ENCODE peak calls at places on chromosomes 16 and 17, in eight cellular contexts. One of them, this sample, is unnamed. For H3K9me3, the result is how much of the 10 kb centered on the place peaks cover.

GRCh38 chr17:83144421-83145357 is 65.3 kb downstream of the METRNL start:
- DNase-seq in fibroblast of lung: peak
- DNase-seq in Peyer's patch: no peak
- DNase-seq in ovary: peak
- DNase-seq in thoracic aorta: no peak
- DNase-seq in IMR-90: peak
- DNase-seq in H1: no peak
- DNase-seq in breast epithelium: peak
- DNase-seq in this sample: no peak

GRCh38 chr17:81812571-81813370 is 8.8 kb downstream of the GCGR start:
- DNase-seq in IMR-90: no peak
- DNase-seq in breast epithelium: no peak
- DNase-seq in H1: no peak
- DNase-seq in Peyer's patch: no peak
- DNase-seq in thoracic aorta: no peak
- DNase-seq in ovary: no peak
- DNase-seq in fibroblast of lung: no peak
- DNase-seq in this sample: no peak

GRCh38 chr17:79777166-79777843 is 643 bp upstream of the CBX2 start:
- DNase-seq in H1: no peak
- DNase-seq in breast epithelium: no peak
- DNase-seq in IMR-90: peak
- DNase-seq in fibroblast of lung: peak
- DNase-seq in ovary: peak
- DNase-seq in Peyer's patch: no peak
- DNase-seq in thoracic aorta: no peak
- DNase-seq in this sample: no peak

GRCh38 chr16:648071-648785 is 937 bp upstream of the WDR90 start:
- DNase-seq in H1: no peak
- DNase-seq in fibroblast of lung: no peak
- DNase-seq in breast epithelium: no peak
- DNase-seq in IMR-90: no peak
- DNase-seq in ovary: no peak
- DNase-seq in Peyer's patch: peak
- DNase-seq in thoracic aorta: no peak
- DNase-seq in this sample: no peak

GRCh38 chr16:20064520-20064919 is 9.2 kb downstream of the GPR139 start:
- DNase-seq in breast epithelium: no peak
- DNase-seq in IMR-90: no peak
- DNase-seq in fibroblast of lung: no peak
- DNase-seq in thoracic aorta: no peak
- DNase-seq in H1: no peak
- DNase-seq in Peyer's patch: no peak
- DNase-seq in ovary: no peak
- DNase-seq in this sample: no peak

GRCh38 chr16:74724820-74725549 is 24.3 kb upstream of the MLKL start:
- DNase-seq in thoracic aorta: no peak
- DNase-seq in fibroblast of lung: peak
- DNase-seq in H1: no peak
- DNase-seq in breast epithelium: no peak
- DNase-seq in IMR-90: peak
- DNase-seq in Peyer's patch: no peak
- DNase-seq in ovary: peak
- DNase-seq in this sample: no peak

GRCh38 chr16:26454102-26454501 is 612.6 kb upstream of the C16orf82 start:
- DNase-seq in H1: no peak
- DNase-seq in breast epithelium: no peak
- DNase-seq in ovary: no peak
- DNase-seq in thoracic aorta: no peak
- DNase-seq in fibroblast of lung: no peak
- DNase-seq in IMR-90: no peak
- DNase-seq in Peyer's patch: no peak
- DNase-seq in this sample: no peak

GRCh38 chr17:40024901-40025300 is 9.7 kb downstream of the CSF3 start:
- DNase-seq in ovary: no peak
- DNase-seq in IMR-90: no peak
- DNase-seq in thoracic aorta: no peak
- DNase-seq in H1: no peak
- DNase-seq in breast epithelium: no peak
- DNase-seq in Peyer's patch: no peak
- DNase-seq in fibroblast of lung: no peak
- DNase-seq in this sample: no peak

GRCh38 chr16:28491970-28492474 is at the start of gene CLN3:
- DNase-seq in breast epithelium: peak
- DNase-seq in IMR-90: peak
- DNase-seq in H1: peak
- DNase-seq in ovary: peak
- DNase-seq in fibroblast of lung: peak
- DNase-seq in Peyer's patch: peak
- DNase-seq in thoracic aorta: peak
- DNase-seq in this sample: peak

GRCh38 chr16:28495098-28495793 is 803 bp downstream of the APOBR start:
- DNase-seq in H1: no peak
- DNase-seq in thoracic aorta: no peak
- DNase-seq in fibroblast of lung: no peak
- DNase-seq in ovary: no peak
- DNase-seq in IMR-90: no peak
- DNase-seq in breast epithelium: no peak
- DNase-seq in Peyer's patch: no peak
- DNase-seq in this sample: no peak

GRCh38 chr16:28494141-28494851 is at the start of gene APOBR:
- DNase-seq in thoracic aorta: no peak
- DNase-seq in ovary: no peak
- DNase-seq in Peyer's patch: peak
- DNase-seq in breast epithelium: peak
- DNase-seq in fibroblast of lung: no peak
- DNase-seq in IMR-90: no peak
- DNase-seq in H1: no peak
- DNase-seq in this sample: peak

GRCh38 chr16:28492511-28492910 is 637 bp upstream of the CLN3 start:
- DNase-seq in Peyer's patch: no peak
- DNase-seq in fibroblast of lung: no peak
- DNase-seq in breast epithelium: no peak
- DNase-seq in ovary: no peak
- DNase-seq in H1: no peak
- DNase-seq in IMR-90: no peak
- DNase-seq in thoracic aorta: no peak
- DNase-seq in this sample: no peak

GRCh38 chr16:28491080-28491969 is 549 bp downstream of the CLN3 start:
- DNase-seq in Peyer's patch: peak
- DNase-seq in thoracic aorta: no peak
- DNase-seq in IMR-90: no peak
- DNase-seq in fibroblast of lung: peak
- DNase-seq in H1: no peak
- DNase-seq in breast epithelium: peak
- DNase-seq in ovary: peak
- DNase-seq in this sample: no peak
- TF ChIP-seq CTCF in Peyer's patch: peak
- TF ChIP-seq CTCF in thoracic aorta: no peak
- TF ChIP-seq CTCF in IMR-90: peak
- TF ChIP-seq CTCF in fibroblast of lung: peak
- TF ChIP-seq CTCF in H1: peak
- TF ChIP-seq CTCF in breast epithelium: no peak
- TF ChIP-seq CTCF in ovary: peak
- TF ChIP-seq CTCF in this sample: no peak

GRCh38 chr17:52681486-52681885 is 523.0 kb upstream of the CA10 start:
- DNase-seq in IMR-90: no peak
- DNase-seq in ovary: no peak
- DNase-seq in H1: no peak
- DNase-seq in thoracic aorta: no peak
- DNase-seq in fibroblast of lung: no peak
- DNase-seq in Peyer's patch: no peak
- DNase-seq in breast epithelium: no peak
- DNase-seq in this sample: no peak

GRCh38 chr17:52686140-52686539 is 527.6 kb upstream of the CA10 start:
- DNase-seq in fibroblast of lung: no peak
- DNase-seq in thoracic aorta: no peak
- DNase-seq in ovary: no peak
- DNase-seq in breast epithelium: no peak
- DNase-seq in Peyer's patch: no peak
- DNase-seq in H1: no peak
- DNase-seq in IMR-90: no peak
- DNase-seq in this sample: no peak
- H3K9me3 ChIP-seq in fibroblast of lung: under half
- H3K9me3 ChIP-seq in thoracic aorta: under half
- H3K9me3 ChIP-seq in ovary: under half
- H3K9me3 ChIP-seq in breast epithelium: under half
- H3K9me3 ChIP-seq in Peyer's patch: under half
- H3K9me3 ChIP-seq in H1: under half
- H3K9me3 ChIP-seq in IMR-90: under half
- H3K9me3 ChIP-seq in this sample: under half

GRCh38 chr17:41627316-41628072 is 3.1 kb upstream of the KRT17 start:
- DNase-seq in IMR-90: no peak
- DNase-seq in Peyer's patch: no peak
- DNase-seq in fibroblast of lung: no peak
- DNase-seq in breast epithelium: no peak
- DNase-seq in H1: no peak
- DNase-seq in thoracic aorta: no peak
- DNase-seq in ovary: no peak
- DNase-seq in this sample: no peak

GRCh38 chr17:41621916-41622315 is 2.5 kb downstream of the KRT17 start:
- DNase-seq in breast epithelium: no peak
- DNase-seq in thoracic aorta: no peak
- DNase-seq in fibroblast of lung: no peak
- DNase-seq in H1: no peak
- DNase-seq in IMR-90: no peak
- DNase-seq in Peyer's patch: no peak
- DNase-seq in ovary: no peak
- DNase-seq in this sample: no peak

GRCh38 chr17:41625602-41626001 is 1.2 kb upstream of the KRT17 start:
- DNase-seq in breast epithelium: peak
- DNase-seq in IMR-90: no peak
- DNase-seq in thoracic aorta: no peak
- DNase-seq in fibroblast of lung: no peak
- DNase-seq in Peyer's patch: no peak
- DNase-seq in H1: no peak
- DNase-seq in ovary: no peak
- DNase-seq in this sample: no peak

GRCh38 chr17:41620583-41621434 is 3.6 kb downstream of the KRT17 start:
- DNase-seq in H1: no peak
- DNase-seq in ovary: no peak
- DNase-seq in fibroblast of lung: no peak
- DNase-seq in Peyer's patch: no peak
- DNase-seq in IMR-90: no peak
- DNase-seq in thoracic aorta: no peak
- DNase-seq in breast epithelium: peak
- DNase-seq in this sample: no peak

GRCh38 chr17:41624208-41625101 is at the start of gene KRT17:
- DNase-seq in thoracic aorta: no peak
- DNase-seq in IMR-90: no peak
- DNase-seq in breast epithelium: peak
- DNase-seq in ovary: no peak
- DNase-seq in fibroblast of lung: no peak
- DNase-seq in H1: no peak
- DNase-seq in Peyer's patch: no peak
- DNase-seq in this sample: no peak
- TF ChIP-seq CTCF in thoracic aorta: no peak
- TF ChIP-seq CTCF in IMR-90: no peak
- TF ChIP-seq CTCF in breast epithelium: no peak
- TF ChIP-seq CTCF in ovary: no peak
- TF ChIP-seq CTCF in fibroblast of lung: no peak
- TF ChIP-seq CTCF in H1: peak
- TF ChIP-seq CTCF in Peyer's patch: no peak
- TF ChIP-seq CTCF in this sample: no peak

DNA sequence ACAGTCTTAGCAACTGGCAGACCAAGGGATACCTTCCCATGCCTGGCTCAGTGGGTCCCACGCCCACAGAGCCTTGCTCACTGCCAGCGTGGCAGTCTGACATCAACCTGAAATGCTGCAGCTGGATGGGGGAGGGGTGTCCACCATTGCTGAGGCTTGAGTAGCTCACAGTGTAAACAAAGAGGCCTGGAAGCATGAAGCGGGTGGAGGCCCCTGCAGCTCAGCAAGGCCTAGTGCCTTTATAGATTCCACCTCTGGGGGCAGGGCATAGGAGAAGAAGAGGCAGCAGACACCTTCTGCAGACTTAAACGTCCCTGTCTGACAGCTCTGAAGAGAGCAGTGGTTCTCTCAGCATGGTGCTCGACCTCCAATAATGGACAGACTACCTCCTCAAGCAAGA is 263.2 kb downstream of the KIF2B start:
- DNase-seq in thoracic aorta: no peak
- DNase-seq in Peyer's patch: no peak
- DNase-seq in ovary: no peak
- DNase-seq in H1: peak
- DNase-seq in breast epithelium: no peak
- DNase-seq in fibroblast of lung: peak
- DNase-seq in IMR-90: no peak
- DNase-seq in this sample: no peak
- H3K9me3 ChIP-seq in thoracic aorta: under half
- H3K9me3 ChIP-seq in Peyer's patch: under half
- H3K9me3 ChIP-seq in ovary: under half
- H3K9me3 ChIP-seq in H1: under half
- H3K9me3 ChIP-seq in breast epithelium: under half
- H3K9me3 ChIP-seq in fibroblast of lung: under half
- H3K9me3 ChIP-seq in IMR-90: under half
- H3K9me3 ChIP-seq in this sample: under half

GRCh38 chr17:44354582-44355309 is 8.9 kb downstream of the FAM171A2 start:
- DNase-seq in IMR-90: no peak
- DNase-seq in H1: no peak
- DNase-seq in thoracic aorta: no peak
- DNase-seq in Peyer's patch: peak
- DNase-seq in ovary: no peak
- DNase-seq in fibroblast of lung: no peak
- DNase-seq in breast epithelium: no peak
- DNase-seq in this sample: no peak
- TF ChIP-seq CTCF in IMR-90: no peak
- TF ChIP-seq CTCF in H1: peak
- TF ChIP-seq CTCF in thoracic aorta: no peak
- TF ChIP-seq CTCF in Peyer's patch: peak
- TF ChIP-seq CTCF in ovary: no peak
- TF ChIP-seq CTCF in fibroblast of lung: no peak
- TF ChIP-seq CTCF in breast epithelium: peak
- TF ChIP-seq CTCF in this sample: no peak

This sample was measured in esophagus squamous epithelium.